ENCODE peak calls at places on chromosomes 13 and 19, in nine cellular contexts. V is activated CD8-positive, alpha-beta T cell treated with anti-CD3 and anti-CD28 coated beads, Interleukin-2, amount 10 ng/mL, durations not matched to agents 7 days and 5 days; A is tibial artery; O is A172; R is effector CD4-positive, alpha-beta T cell; C is HEK293T; G is foreskin melanocyte; T is HFFc6; H is EL. K is an unnamed sample.

GRCh38 chr19:30755581-30755980 is 383.4 kb downstream of the ZNF536 start:
- DNase-seq in V (no peak), A (no peak), O (no peak), R (no peak), C (no peak), G (no peak), T (no peak), H (no peak), K (no peak)

GRCh38 chr13:19053561-19053960 is 128.1 kb downstream of the TUBA3C start:
- DNase-seq in V (no peak), A (no peak), O (no peak), R (no peak), C (no peak), G (no peak), T (no peak), H (no peak), K (no peak)

GRCh38 chr19:50568321-50569022 is at the start of gene LRRC4B:
- DNase-seq in V (no peak), A (no peak), O (peak), R (no peak), C (peak), G (no peak), T (no peak), H (no peak), K (no peak)

GRCh38 chr19:43777163-43777700 is 3.5 kb downstream of the KCNN4 start:
- DNase-seq in V (peak), A (no peak), O (peak), R (peak), C (no peak), G (no peak), T (no peak), H (peak), K (peak)

GRCh38 chr19:11279505-11280236 is 16.3 kb upstream of the TSPAN16 start:
- DNase-seq in V (peak), A (no peak), O (no peak), R (no peak), C (no peak), G (no peak), T (no peak), H (no peak), K (no peak)

GRCh38 chr19:42628411-42629135 is 33.8 kb upstream of the CEACAM8 start:
- DNase-seq in V (no peak), A (no peak), O (no peak), R (no peak), C (no peak), G (no peak), T (no peak), H (peak), K (no peak)

GRCh38 chr13:41942462-41943094 is 18.3 kb downstream of the VWA8 start:
- DNase-seq in V (no peak), A (no peak), O (peak), R (no peak), C (peak), G (peak), T (peak), H (peak), K (peak)

GRCh38 chr13:50955212-50955611 is 45.6 kb downstream of the RNASEH2B start:
- DNase-seq in V (no peak), A (no peak), O (no peak), R (no peak), C (no peak), G (no peak), T (no peak), H (no peak), K (no peak)

GRCh38 chr19:49064768-49065611 is at the start of gene NTF4:
- DNase-seq in V (no peak), A (no peak), O (no peak), R (no peak), C (peak), G (no peak), T (no peak), H (peak), K (no peak)

GRCh38 chr13:35906636-35907035 is 224.5 kb downstream of the DCLK1 start:
- DNase-seq in V (no peak), A (no peak), O (no peak), R (no peak), C (no peak), G (no peak), T (no peak), H (no peak), K (no peak)

GRCh38 chr13:44734204-44734707 is 158.1 kb upstream of the TSC22D1 start:
- DNase-seq in V (no peak), A (no peak), O (peak), R (no peak), C (no peak), G (no peak), T (peak), H (peak), K (peak)

GRCh38 chr19:38656171-38656981 is 8.9 kb downstream of the ACTN4 start:
- DNase-seq in V (peak), A (no peak), O (no peak), R (peak), C (no peak), G (peak), T (peak), H (peak), K (peak)

GRCh38 chr19:4636761-4637160 is 2.6 kb upstream of the TNFAIP8L1 start:
- DNase-seq in V (no peak), A (no peak), O (no peak), R (no peak), C (no peak), G (no peak), T (no peak), H (no peak), K (no peak)

GRCh38 chr13:24356837-24357236 is 47.5 kb downstream of the C1QTNF9 start:
- DNase-seq in V (no peak), A (no peak), O (no peak), R (no peak), C (no peak), G (no peak), T (no peak), H (no peak), K (no peak)

GRCh38 chr13:45595968-45596367 is 19.6 kb downstream of the ERICH6B start:
- DNase-seq in V (no peak), A (no peak), O (no peak), R (no peak), C (no peak), G (no peak), T (no peak), H (no peak), K (peak)

GRCh38 chr13:47904239-47904638 is 96.8 kb downstream of the SUCLA2 start:
- DNase-seq in V (no peak), A (no peak), O (peak), R (no peak), C (no peak), G (no peak), T (no peak), H (no peak), K (no peak)